ENCODE peak calls at places on chromosomes 12 and 14, in four cellular contexts. C, G, N and A are unnamed samples.

GRCh38 chr12:103503546-103504480 is 8.0 kb upstream of the C12orf42 start:
- DNase-seq in C (peak), G (peak), N (no peak), A (no peak)

GRCh38 chr14:35349966-35350365 is 54.6 kb downstream of the NFKBIA start:
- DNase-seq in C (no peak), G (no peak), N (no peak), A (no peak)

GRCh38 chr12:67474934-67475620 is 173.5 kb upstream of the DYRK2 start:
- DNase-seq in C (no peak), G (no peak), N (no peak), A (no peak)

GRCh38 chr14:63996575-63997220 is 143.9 kb downstream of the SYNE2 start:
- DNase-seq in C (no peak), G (no peak), N (no peak), A (no peak)

GRCh38 chr14:49939884-49940510 is 47.1 kb downstream of the ARF6 start:
- DNase-seq in C (no peak), G (no peak), N (no peak), A (no peak)

GRCh38 chr12:95815635-95816212 is 25.2 kb upstream of the NTN4 start:
- DNase-seq in C (peak), G (peak), N (peak), A (no peak)

GRCh38 chr12:989751-990278 is 1.2 kb upstream of the ERC1 start:
- DNase-seq in C (peak), G (peak), N (peak), A (no peak)

GRCh38 chr14:90450151-90450550 is 53.3 kb downstream of the CALM1 start:
- DNase-seq in C (no peak), G (no peak), N (no peak), A (no peak)

GRCh38 chr12:1728824-1729223 is 38.0 kb downstream of the ADIPOR2 start:
- DNase-seq in C (no peak), G (peak), N (no peak), A (no peak)

GRCh38 chr12:119372540-119372939 is 38.0 kb downstream of the CCDC60 start:
- DNase-seq in C (no peak), G (no peak), N (no peak), A (no peak)

GRCh38 chr12:58765653-58766554 is 154.4 kb downstream of the LRIG3 start:
- DNase-seq in C (no peak), G (peak), N (no peak), A (no peak)

GRCh38 chr14:51242545-51243490 is 2.8 kb downstream of the TMX1 start:
- DNase-seq in C (no peak), G (no peak), N (no peak), A (no peak)

GRCh38 chr12:1519642-1520041 is 74.7 kb downstream of the FBXL14 start:
- DNase-seq in C (no peak), G (no peak), N (no peak), A (no peak)

GRCh38 chr12:80222261-80222660 is 122.9 kb downstream of the OTOGL start:
- DNase-seq in C (no peak), G (no peak), N (no peak), A (no peak)

GRCh38 chr12:121124402-121125109 is 8.1 kb upstream of the P2RX7 start:
- DNase-seq in C (peak), G (peak), N (peak), A (peak)

GRCh38 chr14:85634205-85634604 is 104.3 kb downstream of the FLRT2 start:
- DNase-seq in C (peak), G (no peak), N (no peak), A (no peak)

GRCh38 chr12:105261010-105261409 is 25.0 kb upstream of the APPL2 start:
- DNase-seq in C (no peak), G (no peak), N (no peak), A (no peak)
- H3K4me2 ChIP-seq in C (no peak), G (no peak), N (no peak), A (no peak)

GRCh38 chr14:22285991-22286390 is 303.0 kb downstream of the DAD1 start:
- DNase-seq in C (no peak), G (no peak), N (no peak), A (no peak)

GRCh38 chr14:22281322-22281977 is 307.6 kb downstream of the DAD1 start:
- DNase-seq in C (no peak), G (no peak), N (no peak), A (no peak)

GRCh38 chr14:22280497-22281321 is 308.3 kb downstream of the DAD1 start:
- DNase-seq in C (no peak), G (no peak), N (no peak), A (no peak)

GRCh38 chr14:22283000-22283399 is 306.0 kb downstream of the DAD1 start:
- DNase-seq in C (no peak), G (no peak), N (no peak), A (no peak)

DNA sequence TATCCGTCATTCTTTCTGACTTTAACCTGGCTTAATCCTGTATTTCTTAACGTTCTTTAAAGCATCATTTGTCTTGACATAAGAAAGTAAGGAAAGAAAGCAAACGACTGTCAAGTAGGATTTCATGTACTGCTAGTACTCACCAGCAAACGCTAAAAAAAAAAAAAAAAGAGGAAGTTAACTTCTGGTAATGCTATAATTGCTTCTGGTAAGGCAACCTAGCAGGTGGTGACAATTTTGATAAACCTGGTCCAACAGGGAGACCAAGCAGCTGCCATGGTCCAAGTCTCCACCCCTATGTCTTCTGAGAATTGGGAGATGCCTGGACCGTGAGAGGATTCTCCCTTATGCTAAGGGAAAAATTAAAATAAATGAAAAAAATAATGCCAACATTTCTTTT is 306.6 kb downstream of the DAD1 start:
- DNase-seq in C (no peak), G (no peak), N (no peak), A (no peak)
- H3K4me2 ChIP-seq in C (no peak), G (no peak), N (no peak), A (no peak)

GRCh38 chr12:31821484-31821883 is 92.7 kb upstream of the AMN1 start:
- DNase-seq in C (no peak), G (no peak), N (no peak), A (no peak)
- H3K4me2 ChIP-seq in C (no peak), G (no peak), N (no peak), A (no peak)

GRCh38 chr12:49904601-49905000 is 901 bp upstream of the FAIM2 start:
- DNase-seq in C (no peak), G (no peak), N (no peak), A (no peak)
- H3K4me2 ChIP-seq in C (no peak), G (no peak), N (no peak), A (no peak)